ENCODE peak calls at places on chromosome 18, in nine cellular contexts. One of them, this sample, is unnamed. For H3K36me3, the result is how much of the 10 kb centered on the place peaks cover.

GRCh38 chr18:32072321-32072720 is 19.4 kb upstream of the RNF138 start:
- DNase-seq in mesendoderm: no peak
- DNase-seq in uterus: no peak
- DNase-seq in DND-41: peak
- DNase-seq in colonic mucosa: no peak
- DNase-seq in ovary: no peak
- DNase-seq in gastrocnemius medialis: no peak
- DNase-seq in keratinocyte: no peak
- DNase-seq in PC-9: no peak
- DNase-seq in this sample: no peak

GRCh38 chr18:46419391-46420141 is 237.5 kb downstream of the LOXHD1 start:
- DNase-seq in mesendoderm: no peak
- DNase-seq in uterus: no peak
- DNase-seq in DND-41: peak
- DNase-seq in colonic mucosa: no peak
- DNase-seq in ovary: no peak
- DNase-seq in gastrocnemius medialis: no peak
- DNase-seq in keratinocyte: no peak
- DNase-seq in PC-9: no peak
- DNase-seq in this sample: no peak

GRCh38 chr18:29191263-29191662 is 1014.3 kb upstream of the CDH2 start:
- DNase-seq in mesendoderm: peak
- DNase-seq in uterus: no peak
- DNase-seq in DND-41: peak
- DNase-seq in colonic mucosa: no peak
- DNase-seq in ovary: no peak
- DNase-seq in gastrocnemius medialis: no peak
- DNase-seq in keratinocyte: no peak
- DNase-seq in PC-9: no peak
- DNase-seq in this sample: no peak

GRCh38 chr18:71443726-71444480 is 1100.2 kb downstream of the CBLN2 start:
- DNase-seq in mesendoderm: peak
- DNase-seq in uterus: no peak
- DNase-seq in DND-41: no peak
- DNase-seq in colonic mucosa: no peak
- DNase-seq in ovary: no peak
- DNase-seq in gastrocnemius medialis: no peak
- DNase-seq in keratinocyte: no peak
- DNase-seq in PC-9: no peak
- DNase-seq in this sample: no peak

GRCh38 chr18:52700757-52701156 is 360.8 kb downstream of the DCC start:
- DNase-seq in mesendoderm: no peak
- DNase-seq in uterus: no peak
- DNase-seq in DND-41: no peak
- DNase-seq in colonic mucosa: no peak
- DNase-seq in ovary: no peak
- DNase-seq in gastrocnemius medialis: no peak
- DNase-seq in keratinocyte: no peak
- DNase-seq in PC-9: no peak
- DNase-seq in this sample: no peak

GRCh38 chr18:44900627-44901026 is 219.9 kb downstream of the SETBP1 start:
- DNase-seq in mesendoderm: no peak
- DNase-seq in uterus: no peak
- DNase-seq in DND-41: no peak
- DNase-seq in colonic mucosa: no peak
- DNase-seq in ovary: no peak
- DNase-seq in gastrocnemius medialis: no peak
- DNase-seq in keratinocyte: no peak
- DNase-seq in PC-9: no peak
- DNase-seq in this sample: no peak

GRCh38 chr18:28193177-28193778 is 16.3 kb upstream of the CDH2 start:
- DNase-seq in mesendoderm: no peak
- DNase-seq in uterus: no peak
- DNase-seq in DND-41: no peak
- DNase-seq in colonic mucosa: no peak
- DNase-seq in ovary: no peak
- DNase-seq in gastrocnemius medialis: no peak
- DNase-seq in keratinocyte: no peak
- DNase-seq in PC-9: no peak
- DNase-seq in this sample: no peak

GRCh38 chr18:3715223-3716080 is 265.5 kb downstream of the TGIF1 start:
- DNase-seq in mesendoderm: no peak
- DNase-seq in uterus: no peak
- DNase-seq in DND-41: peak
- DNase-seq in colonic mucosa: no peak
- DNase-seq in ovary: no peak
- DNase-seq in gastrocnemius medialis: no peak
- DNase-seq in keratinocyte: no peak
- DNase-seq in PC-9: no peak
- DNase-seq in this sample: no peak

GRCh38 chr18:48841381-48842258 is 109.1 kb downstream of the SMAD7 start:
- DNase-seq in mesendoderm: peak
- DNase-seq in uterus: no peak
- DNase-seq in DND-41: no peak
- DNase-seq in colonic mucosa: no peak
- DNase-seq in ovary: no peak
- DNase-seq in gastrocnemius medialis: no peak
- DNase-seq in keratinocyte: no peak
- DNase-seq in PC-9: peak
- DNase-seq in this sample: peak

GRCh38 chr18:42792731-42793130 is 322.8 kb downstream of the RIT2 start:
- DNase-seq in mesendoderm: no peak
- DNase-seq in uterus: no peak
- DNase-seq in DND-41: no peak
- DNase-seq in colonic mucosa: no peak
- DNase-seq in ovary: no peak
- DNase-seq in gastrocnemius medialis: no peak
- DNase-seq in keratinocyte: no peak
- DNase-seq in PC-9: no peak
- DNase-seq in this sample: no peak

GRCh38 chr18:3037423-3037915 is 24.5 kb upstream of the LPIN2 start:
- DNase-seq in mesendoderm: peak
- DNase-seq in uterus: no peak
- DNase-seq in DND-41: no peak
- DNase-seq in colonic mucosa: peak
- DNase-seq in ovary: no peak
- DNase-seq in gastrocnemius medialis: no peak
- DNase-seq in keratinocyte: no peak
- DNase-seq in PC-9: peak
- DNase-seq in this sample: no peak

GRCh38 chr18:63758616-63759015 is 16.6 kb upstream of the SERPINB7 start:
- DNase-seq in mesendoderm: no peak
- DNase-seq in uterus: no peak
- DNase-seq in DND-41: no peak
- DNase-seq in colonic mucosa: no peak
- DNase-seq in ovary: no peak
- DNase-seq in gastrocnemius medialis: no peak
- DNase-seq in keratinocyte: no peak
- DNase-seq in PC-9: no peak
- DNase-seq in this sample: no peak

GRCh38 chr18:48455555-48456478 is 46.6 kb upstream of the ZBTB7C start:
- DNase-seq in mesendoderm: no peak
- DNase-seq in uterus: no peak
- DNase-seq in DND-41: peak
- DNase-seq in colonic mucosa: peak
- DNase-seq in ovary: no peak
- DNase-seq in gastrocnemius medialis: no peak
- DNase-seq in keratinocyte: peak
- DNase-seq in PC-9: peak
- DNase-seq in this sample: no peak

GRCh38 chr18:28963481-28963880 is 786.6 kb upstream of the CDH2 start:
- DNase-seq in mesendoderm: no peak
- DNase-seq in uterus: no peak
- DNase-seq in DND-41: no peak
- DNase-seq in colonic mucosa: no peak
- DNase-seq in ovary: no peak
- DNase-seq in gastrocnemius medialis: no peak
- DNase-seq in keratinocyte: no peak
- DNase-seq in PC-9: no peak
- DNase-seq in this sample: no peak

GRCh38 chr18:49032189-49032584 is 81.4 kb upstream of the SMAD7 start:
- DNase-seq in mesendoderm: no peak
- DNase-seq in uterus: no peak
- DNase-seq in DND-41: no peak
- DNase-seq in colonic mucosa: no peak
- DNase-seq in ovary: no peak
- DNase-seq in gastrocnemius medialis: no peak
- DNase-seq in keratinocyte: no peak
- DNase-seq in PC-9: no peak
- DNase-seq in this sample: no peak

GRCh38 chr18:31648966-31649429 is 35.4 kb downstream of the B4GALT6 start:
- DNase-seq in mesendoderm: peak
- DNase-seq in uterus: no peak
- DNase-seq in DND-41: no peak
- DNase-seq in colonic mucosa: no peak
- DNase-seq in ovary: no peak
- DNase-seq in gastrocnemius medialis: no peak
- DNase-seq in keratinocyte: peak
- DNase-seq in PC-9: peak
- DNase-seq in this sample: no peak

GRCh38 chr18:48412339-48412929 is 3.3 kb upstream of the ZBTB7C start:
- DNase-seq in mesendoderm: peak
- DNase-seq in uterus: no peak
- DNase-seq in DND-41: peak
- DNase-seq in colonic mucosa: peak
- DNase-seq in ovary: no peak
- DNase-seq in gastrocnemius medialis: no peak
- DNase-seq in keratinocyte: no peak
- DNase-seq in PC-9: no peak
- DNase-seq in this sample: no peak

GRCh38 chr18:8634508-8634907 is 25.3 kb downstream of the RAB12 start:
- DNase-seq in mesendoderm: no peak
- DNase-seq in uterus: no peak
- DNase-seq in DND-41: no peak
- DNase-seq in colonic mucosa: no peak
- DNase-seq in ovary: no peak
- DNase-seq in gastrocnemius medialis: no peak
- DNase-seq in keratinocyte: no peak
- DNase-seq in PC-9: no peak
- DNase-seq in this sample: no peak
- H3K36me3 ChIP-seq in mesendoderm: under half
- H3K36me3 ChIP-seq in uterus: under half
- H3K36me3 ChIP-seq in DND-41: half or more
- H3K36me3 ChIP-seq in colonic mucosa: under half
- H3K36me3 ChIP-seq in ovary: under half
- H3K36me3 ChIP-seq in gastrocnemius medialis: under half
- H3K36me3 ChIP-seq in keratinocyte: under half
- H3K36me3 ChIP-seq in PC-9: under half
- H3K36me3 ChIP-seq in this sample: half or more

GRCh38 chr18:51068111-51068510 is 38.1 kb downstream of the SMAD4 start:
- DNase-seq in mesendoderm: no peak
- DNase-seq in uterus: no peak
- DNase-seq in DND-41: no peak
- DNase-seq in colonic mucosa: no peak
- DNase-seq in ovary: no peak
- DNase-seq in gastrocnemius medialis: no peak
- DNase-seq in keratinocyte: no peak
- DNase-seq in PC-9: no peak
- DNase-seq in this sample: no peak

GRCh38 chr18:51074605-51075004 is 44.6 kb downstream of the SMAD4 start:
- DNase-seq in mesendoderm: no peak
- DNase-seq in uterus: no peak
- DNase-seq in DND-41: no peak
- DNase-seq in colonic mucosa: no peak
- DNase-seq in ovary: no peak
- DNase-seq in gastrocnemius medialis: no peak
- DNase-seq in keratinocyte: no peak
- DNase-seq in PC-9: no peak
- DNase-seq in this sample: no peak

GRCh38 chr18:51072586-51073303 is 42.7 kb downstream of the SMAD4 start:
- DNase-seq in mesendoderm: no peak
- DNase-seq in uterus: no peak
- DNase-seq in DND-41: no peak
- DNase-seq in colonic mucosa: no peak
- DNase-seq in ovary: no peak
- DNase-seq in gastrocnemius medialis: no peak
- DNase-seq in keratinocyte: no peak
- DNase-seq in PC-9: no peak
- DNase-seq in this sample: no peak

GRCh38 chr18:51069885-51070284 is 39.9 kb downstream of the SMAD4 start:
- DNase-seq in mesendoderm: no peak
- DNase-seq in uterus: no peak
- DNase-seq in DND-41: no peak
- DNase-seq in colonic mucosa: no peak
- DNase-seq in ovary: no peak
- DNase-seq in gastrocnemius medialis: no peak
- DNase-seq in keratinocyte: no peak
- DNase-seq in PC-9: no peak
- DNase-seq in this sample: no peak

GRCh38 chr18:51070545-51070944 is 40.5 kb downstream of the SMAD4 start:
- DNase-seq in mesendoderm: peak
- DNase-seq in uterus: no peak
- DNase-seq in DND-41: no peak
- DNase-seq in colonic mucosa: no peak
- DNase-seq in ovary: no peak
- DNase-seq in gastrocnemius medialis: no peak
- DNase-seq in keratinocyte: no peak
- DNase-seq in PC-9: no peak
- DNase-seq in this sample: no peak
- H3K36me3 ChIP-seq in mesendoderm: under half
- H3K36me3 ChIP-seq in uterus: under half
- H3K36me3 ChIP-seq in DND-41: half or more
- H3K36me3 ChIP-seq in colonic mucosa: under half
- H3K36me3 ChIP-seq in ovary: under half
- H3K36me3 ChIP-seq in gastrocnemius medialis: under half
- H3K36me3 ChIP-seq in keratinocyte: under half
- H3K36me3 ChIP-seq in PC-9: under half
- H3K36me3 ChIP-seq in this sample: half or more

GRCh38 chr18:79476918-79477685 is 81.4 kb downstream of the NFATC1 start:
- DNase-seq in mesendoderm: no peak
- DNase-seq in uterus: no peak
- DNase-seq in DND-41: no peak
- DNase-seq in colonic mucosa: no peak
- DNase-seq in ovary: no peak
- DNase-seq in gastrocnemius medialis: no peak
- DNase-seq in keratinocyte: no peak
- DNase-seq in PC-9: no peak
- DNase-seq in this sample: no peak
- H3K36me3 ChIP-seq in mesendoderm: under half
- H3K36me3 ChIP-seq in uterus: under half
- H3K36me3 ChIP-seq in DND-41: under half
- H3K36me3 ChIP-seq in colonic mucosa: under half
- H3K36me3 ChIP-seq in ovary: under half
- H3K36me3 ChIP-seq in gastrocnemius medialis: under half
- H3K36me3 ChIP-seq in keratinocyte: under half
- H3K36me3 ChIP-seq in PC-9: under half
- H3K36me3 ChIP-seq in this sample: under half

DNA sequence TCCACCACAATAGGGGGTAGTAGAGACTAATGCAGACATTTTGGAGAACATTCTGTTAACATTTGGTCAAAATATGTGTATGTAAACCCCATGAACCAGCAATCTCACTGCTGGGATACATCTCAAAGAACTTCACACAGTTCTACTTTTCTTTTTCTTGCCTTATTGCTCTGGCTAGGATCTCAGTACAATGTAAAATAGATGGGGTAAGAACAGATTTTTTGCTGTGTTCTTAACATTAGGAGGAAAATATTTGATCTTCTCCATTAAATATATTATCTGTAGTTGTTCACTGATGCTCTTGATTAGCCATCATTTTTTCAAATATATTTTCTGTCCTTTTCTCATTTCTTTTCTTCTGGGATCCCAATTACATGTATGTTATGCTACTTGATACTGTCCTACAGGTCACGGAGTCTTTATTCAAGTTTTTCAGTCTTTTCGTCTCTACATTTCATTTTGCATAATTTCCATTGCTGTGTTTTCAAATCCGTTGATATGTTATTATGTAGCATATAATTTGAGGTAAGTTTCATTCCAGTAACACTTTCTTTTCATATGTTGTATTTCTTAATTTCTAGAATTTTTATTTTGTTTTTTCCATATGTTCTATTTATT is 352.2 kb downstream of the ZNF521 start:
- DNase-seq in mesendoderm: no peak
- DNase-seq in uterus: no peak
- DNase-seq in DND-41: no peak
- DNase-seq in colonic mucosa: no peak
- DNase-seq in ovary: no peak
- DNase-seq in gastrocnemius medialis: no peak
- DNase-seq in keratinocyte: no peak
- DNase-seq in PC-9: no peak
- DNase-seq in this sample: no peak
- H3K36me3 ChIP-seq in mesendoderm: under half
- H3K36me3 ChIP-seq in uterus: under half
- H3K36me3 ChIP-seq in DND-41: under half
- H3K36me3 ChIP-seq in colonic mucosa: under half
- H3K36me3 ChIP-seq in ovary: under half
- H3K36me3 ChIP-seq in gastrocnemius medialis: under half
- H3K36me3 ChIP-seq in keratinocyte: under half
- H3K36me3 ChIP-seq in PC-9: under half
- H3K36me3 ChIP-seq in this sample: under half